ENCODE peak calls at places on chromosomes 2 and 18, in four cellular contexts. T, R, J and V are unnamed samples.
A peak's percentile ranks its signal among the peaks of the same experiment; 100 is the strongest.

GRCh38 chr2:203175371-203175770 is 63.4 kb upstream of the CYP20A1 start:
- DNase-seq in T (no peak), R (peak; percentile 9), J (no peak), V (no peak)

GRCh38 chr2:62265116-62265515 is 69.2 kb downstream of the B3GNT2 start:
- DNase-seq in T (no peak), R (no peak), J (no peak), V (no peak)

GRCh38 chr2:113124181-113124961 is 3.0 kb upstream of the IL1RN start:
- DNase-seq in T (no peak), R (peak; percentile 26), J (no peak), V (no peak)

GRCh38 chr2:19643117-19643518 is 258.7 kb downstream of the TTC32 start:
- DNase-seq in T (no peak), R (no peak), J (no peak), V (no peak)

GRCh38 chr2:226699321-226699720 is 100.3 kb downstream of the IRS1 start:
- DNase-seq in T (no peak), R (peak; percentile 40), J (no peak), V (no peak)

GRCh38 chr2:121019073-121019472 is 265.9 kb downstream of the TFCP2L1 start:
- DNase-seq in T (no peak), R (no peak), J (peak; percentile 73), V (no peak)

GRCh38 chr2:83251473-83251872 is 1207.6 kb downstream of the SUCLG1 start:
- DNase-seq in T (no peak), R (no peak), J (no peak), V (no peak)

GRCh38 chr18:30081122-30081521 is 961.4 kb downstream of the DSC3 start:
- DNase-seq in T (no peak), R (no peak), J (no peak), V (no peak)

GRCh38 chr2:241532168-241532567 is 23.8 kb upstream of the STK25 start:
- DNase-seq in T (no peak), R (no peak), J (no peak), V (no peak)

GRCh38 chr2:241532733-241533601 is 24.6 kb upstream of the STK25 start:
- DNase-seq in T (no peak), R (no peak), J (no peak), V (no peak)

GRCh38 chr2:241534293-241534692 is 24.3 kb upstream of the BOK start:
- DNase-seq in T (no peak), R (no peak), J (no peak), V (no peak)

GRCh38 chr2:241535871-241536639 is 22.5 kb upstream of the BOK start:
- DNase-seq in T (no peak), R (no peak), J (no peak), V (no peak)

GRCh38 chr2:241534701-241535375 is 23.7 kb upstream of the BOK start:
- DNase-seq in T (no peak), R (no peak), J (no peak), V (no peak)
- H3K9ac ChIP-seq in T (no peak overlapping the region), R (no peak overlapping the region), J (no peak overlapping the region), V (no peak overlapping the region)

GRCh38 chr18:58041633-58042032 is 2.4 kb upstream of the NEDD4L start:
- DNase-seq in T (no peak), R (no peak), J (no peak), V (no peak)

GRCh38 chr18:58044370-58045264 is 591 bp downstream of the NEDD4L start:
- DNase-seq in T (peak; percentile 67), R (no peak), J (peak; percentile 63), V (peak; percentile 79)

GRCh38 chr18:58045265-58046086 is 1.4 kb downstream of the NEDD4L start:
- DNase-seq in T (peak; percentile 42), R (peak; percentile 55), J (peak; percentile 65), V (peak; percentile 91)

GRCh38 chr18:58043452-58044369 is at the start of gene NEDD4L:
- DNase-seq in T (peak; percentile 92), R (peak; percentile 70), J (peak; percentile 87), V (peak; percentile 91)

DNA sequence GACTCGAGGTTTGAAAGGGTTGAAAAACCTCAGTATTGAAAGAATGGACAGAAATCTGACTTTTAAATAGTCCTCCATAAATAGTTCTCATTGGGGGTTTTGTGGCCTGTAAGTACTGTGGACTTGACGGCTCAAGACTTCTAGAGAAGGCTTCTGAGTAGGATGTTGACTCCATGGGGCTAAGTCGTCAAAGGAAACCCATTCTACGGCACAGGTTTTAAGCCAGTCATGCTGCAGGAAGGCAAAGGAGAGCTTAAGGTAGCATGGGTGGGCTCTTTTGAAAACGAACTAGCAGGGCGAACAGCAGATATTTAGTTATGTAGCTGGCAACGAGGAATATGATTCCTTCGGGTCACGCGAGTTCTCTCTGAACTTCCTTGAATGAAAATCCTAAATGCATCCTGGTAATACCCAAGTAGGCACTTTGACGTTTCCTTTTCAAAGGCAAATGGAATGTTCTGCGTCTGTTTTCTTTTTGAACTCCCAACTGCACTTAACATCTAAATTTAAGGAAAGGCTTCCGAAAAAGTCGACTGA is 1.1 kb upstream of the NEDD4L start:
- DNase-seq in T (no peak), R (no peak), J (no peak), V (peak; percentile 31)
- H3K9ac ChIP-seq in T (peak overlapping the region; percentile 73), R (peak overlapping the region; percentile 88), J (no peak overlapping the region), V (no peak overlapping the region)

GRCh38 chr2:174667461-174667860 is 69.9 kb upstream of the WIPF1 start:
- DNase-seq in T (no peak), R (no peak), J (peak; percentile 42), V (peak; percentile 78)

GRCh38 chr2:174664084-174664759 is 66.6 kb upstream of the WIPF1 start:
- DNase-seq in T (no peak), R (no peak), J (no peak), V (no peak)

GRCh38 chr2:174668075-174668474 is 70.5 kb upstream of the WIPF1 start:
- DNase-seq in T (no peak), R (no peak), J (no peak), V (no peak)

GRCh38 chr2:174666786-174667369 is 69.3 kb upstream of the WIPF1 start:
- DNase-seq in T (no peak), R (no peak), J (no peak), V (no peak)

DNA sequence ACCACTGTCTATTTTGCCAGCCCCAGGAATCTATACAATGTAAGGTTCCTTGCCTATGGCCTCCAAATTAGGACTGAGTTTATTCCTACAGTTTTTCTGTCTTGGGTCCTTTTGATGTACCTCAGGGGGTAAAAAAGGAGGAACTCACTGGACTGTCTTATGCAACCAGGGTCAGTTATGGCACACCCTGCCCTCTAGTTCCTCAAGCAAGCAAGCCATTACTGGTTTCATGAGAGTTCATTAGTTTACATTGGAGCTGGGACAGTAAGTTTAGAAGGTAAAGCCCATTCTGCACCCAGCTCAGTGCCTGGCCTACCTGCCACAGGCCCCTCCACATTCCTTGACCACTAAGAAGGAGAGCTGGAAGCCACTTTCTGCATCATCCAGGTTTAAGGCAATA is 68.7 kb upstream of the WIPF1 start:
- DNase-seq in T (no peak), R (no peak), J (no peak), V (no peak)
- H3K9ac ChIP-seq in T (no peak overlapping the region), R (no peak overlapping the region), J (no peak overlapping the region), V (no peak overlapping the region)

GRCh38 chr2:147365577-147365976 is 479.3 kb upstream of the ACVR2A start:
- DNase-seq in T (no peak), R (no peak), J (no peak), V (peak; percentile 64)

GRCh38 chr2:147366281-147366680 is 478.5 kb upstream of the ACVR2A start:
- DNase-seq in T (no peak), R (no peak), J (no peak), V (no peak)

GRCh38 chr2:147368306-147368705 is 476.5 kb upstream of the ACVR2A start:
- DNase-seq in T (no peak), R (no peak), J (no peak), V (no peak)

GRCh38 chr2:147364597-147364996 is 480.2 kb upstream of the ACVR2A start:
- DNase-seq in T (no peak), R (no peak), J (no peak), V (no peak)
- H3K9ac ChIP-seq in T (no peak overlapping the region), R (no peak overlapping the region), J (no peak overlapping the region), V (no peak overlapping the region)

GRCh38 chr18:36031407-36031806 is 36.0 kb downstream of the RPRD1A start:
- DNase-seq in T (no peak), R (no peak), J (no peak), V (no peak)

GRCh38 chr18:36035253-36035652 is 32.1 kb downstream of the RPRD1A start:
- DNase-seq in T (peak; percentile 53), R (peak; percentile 51), J (no peak), V (no peak)

GRCh38 chr18:36034299-36034895 is 33.0 kb downstream of the RPRD1A start:
- DNase-seq in T (no peak), R (no peak), J (no peak), V (no peak)

GRCh38 chr18:36028859-36029258 is 38.5 kb downstream of the RPRD1A start:
- DNase-seq in T (no peak), R (peak; percentile 69), J (no peak), V (no peak)

GRCh38 chr18:36031903-36032302 is 35.5 kb downstream of the RPRD1A start:
- DNase-seq in T (no peak), R (no peak), J (no peak), V (no peak)
- H3K9ac ChIP-seq in T (no peak overlapping the region), R (no peak overlapping the region), J (no peak overlapping the region), V (no peak overlapping the region)